ENCODE peak calls at places on chromosomes 7 and 10, in ten cellular contexts. One of them, this sample, is unnamed.

GRCh38 chr7:99229234-99229633 is 21.3 kb upstream of the KPNA7 start:
- DNase-seq in mesothelial cell of epicardium: no peak
- DNase-seq in fibroblast of pulmonary artery: no peak
- DNase-seq in RWPE1: no peak
- DNase-seq in K562: no peak
- DNase-seq in endothelial cell: no peak
- DNase-seq in GM20000: no peak
- DNase-seq in mucosa of descending colon: no peak
- DNase-seq in Calu3: no peak
- DNase-seq in astrocyte: no peak
- DNase-seq in this sample: no peak

GRCh38 chr10:16904619-16905018 is 87.4 kb upstream of the RSU1 start:
- DNase-seq in mesothelial cell of epicardium: no peak
- DNase-seq in fibroblast of pulmonary artery: peak
- DNase-seq in RWPE1: no peak
- DNase-seq in K562: peak
- DNase-seq in endothelial cell: no peak
- DNase-seq in GM20000: no peak
- DNase-seq in mucosa of descending colon: no peak
- DNase-seq in Calu3: no peak
- DNase-seq in astrocyte: peak
- DNase-seq in this sample: no peak

GRCh38 chr10:29395409-29395808 is 106.5 kb downstream of the LYZL1 start:
- DNase-seq in mesothelial cell of epicardium: no peak
- DNase-seq in fibroblast of pulmonary artery: no peak
- DNase-seq in RWPE1: no peak
- DNase-seq in K562: no peak
- DNase-seq in endothelial cell: no peak
- DNase-seq in GM20000: no peak
- DNase-seq in mucosa of descending colon: no peak
- DNase-seq in Calu3: no peak
- DNase-seq in astrocyte: no peak
- DNase-seq in this sample: no peak

GRCh38 chr10:3486346-3487065 is 298.5 kb downstream of the KLF6 start:
- DNase-seq in mesothelial cell of epicardium: peak
- DNase-seq in fibroblast of pulmonary artery: peak
- DNase-seq in RWPE1: peak
- DNase-seq in K562: no peak
- DNase-seq in endothelial cell: peak
- DNase-seq in GM20000: no peak
- DNase-seq in mucosa of descending colon: peak
- DNase-seq in Calu3: peak
- DNase-seq in astrocyte: peak
- DNase-seq in this sample: peak

GRCh38 chr7:22039696-22040095 is 94.0 kb upstream of the CDCA7L start:
- DNase-seq in mesothelial cell of epicardium: no peak
- DNase-seq in fibroblast of pulmonary artery: no peak
- DNase-seq in RWPE1: no peak
- DNase-seq in K562: no peak
- DNase-seq in endothelial cell: no peak
- DNase-seq in GM20000: no peak
- DNase-seq in mucosa of descending colon: no peak
- DNase-seq in Calu3: no peak
- DNase-seq in astrocyte: no peak
- DNase-seq in this sample: no peak

GRCh38 chr10:63707254-63707910 is 186.2 kb downstream of the REEP3 start:
- DNase-seq in mesothelial cell of epicardium: no peak
- DNase-seq in fibroblast of pulmonary artery: peak
- DNase-seq in RWPE1: peak
- DNase-seq in K562: peak
- DNase-seq in endothelial cell: no peak
- DNase-seq in GM20000: peak
- DNase-seq in mucosa of descending colon: no peak
- DNase-seq in Calu3: peak
- DNase-seq in astrocyte: peak
- DNase-seq in this sample: no peak

GRCh38 chr10:3068201-3068967 is 1.0 kb downstream of the PFKP start:
- DNase-seq in mesothelial cell of epicardium: peak
- DNase-seq in fibroblast of pulmonary artery: peak
- DNase-seq in RWPE1: peak
- DNase-seq in K562: peak
- DNase-seq in endothelial cell: peak
- DNase-seq in GM20000: peak
- DNase-seq in mucosa of descending colon: peak
- DNase-seq in Calu3: peak
- DNase-seq in astrocyte: peak
- DNase-seq in this sample: peak

GRCh38 chr10:68099736-68100135 is 9.6 kb upstream of the MYPN start:
- DNase-seq in mesothelial cell of epicardium: no peak
- DNase-seq in fibroblast of pulmonary artery: peak
- DNase-seq in RWPE1: no peak
- DNase-seq in K562: no peak
- DNase-seq in endothelial cell: no peak
- DNase-seq in GM20000: no peak
- DNase-seq in mucosa of descending colon: no peak
- DNase-seq in Calu3: no peak
- DNase-seq in astrocyte: peak
- DNase-seq in this sample: no peak

GRCh38 chr7:40763319-40764287 is 628.8 kb downstream of the SUGCT start:
- DNase-seq in mesothelial cell of epicardium: no peak
- DNase-seq in fibroblast of pulmonary artery: peak
- DNase-seq in RWPE1: no peak
- DNase-seq in K562: no peak
- DNase-seq in endothelial cell: no peak
- DNase-seq in GM20000: no peak
- DNase-seq in mucosa of descending colon: no peak
- DNase-seq in Calu3: no peak
- DNase-seq in astrocyte: peak
- DNase-seq in this sample: no peak

GRCh38 chr7:74498996-74499834 is 45.5 kb downstream of the GTF2IRD1 start:
- DNase-seq in mesothelial cell of epicardium: no peak
- DNase-seq in fibroblast of pulmonary artery: no peak
- DNase-seq in RWPE1: no peak
- DNase-seq in K562: no peak
- DNase-seq in endothelial cell: no peak
- DNase-seq in GM20000: no peak
- DNase-seq in mucosa of descending colon: no peak
- DNase-seq in Calu3: no peak
- DNase-seq in astrocyte: no peak
- DNase-seq in this sample: no peak

GRCh38 chr7:139647085-139647484 is 123.6 kb downstream of the CLEC2L start:
- DNase-seq in mesothelial cell of epicardium: no peak
- DNase-seq in fibroblast of pulmonary artery: no peak
- DNase-seq in RWPE1: no peak
- DNase-seq in K562: no peak
- DNase-seq in endothelial cell: no peak
- DNase-seq in GM20000: peak
- DNase-seq in mucosa of descending colon: no peak
- DNase-seq in Calu3: no peak
- DNase-seq in astrocyte: peak
- DNase-seq in this sample: no peak

GRCh38 chr7:137579913-137580640 is 236.5 kb upstream of the PTN start:
- DNase-seq in mesothelial cell of epicardium: no peak
- DNase-seq in fibroblast of pulmonary artery: peak
- DNase-seq in RWPE1: peak
- DNase-seq in K562: no peak
- DNase-seq in endothelial cell: no peak
- DNase-seq in GM20000: no peak
- DNase-seq in mucosa of descending colon: no peak
- DNase-seq in Calu3: no peak
- DNase-seq in astrocyte: peak
- DNase-seq in this sample: no peak

GRCh38 chr10:106711313-106711906 is 453.1 kb downstream of the SORCS1 start:
- DNase-seq in mesothelial cell of epicardium: peak
- DNase-seq in fibroblast of pulmonary artery: peak
- DNase-seq in RWPE1: peak
- DNase-seq in K562: peak
- DNase-seq in endothelial cell: peak
- DNase-seq in GM20000: peak
- DNase-seq in mucosa of descending colon: peak
- DNase-seq in Calu3: peak
- DNase-seq in astrocyte: no peak
- DNase-seq in this sample: peak

GRCh38 chr10:73264423-73264822 is 12.0 kb upstream of the MRPS16 start:
- DNase-seq in mesothelial cell of epicardium: no peak
- DNase-seq in fibroblast of pulmonary artery: no peak
- DNase-seq in RWPE1: no peak
- DNase-seq in K562: no peak
- DNase-seq in endothelial cell: no peak
- DNase-seq in GM20000: no peak
- DNase-seq in mucosa of descending colon: no peak
- DNase-seq in Calu3: no peak
- DNase-seq in astrocyte: no peak
- DNase-seq in this sample: no peak

GRCh38 chr7:150727381-150727780 is 9.8 kb upstream of the GIMAP5 start:
- DNase-seq in mesothelial cell of epicardium: no peak
- DNase-seq in fibroblast of pulmonary artery: no peak
- DNase-seq in RWPE1: no peak
- DNase-seq in K562: no peak
- DNase-seq in endothelial cell: no peak
- DNase-seq in GM20000: no peak
- DNase-seq in mucosa of descending colon: peak
- DNase-seq in Calu3: no peak
- DNase-seq in astrocyte: no peak
- DNase-seq in this sample: peak

GRCh38 chr10:5945561-5946418 is 31.6 kb downstream of the IL15RA start:
- DNase-seq in mesothelial cell of epicardium: no peak
- DNase-seq in fibroblast of pulmonary artery: peak
- DNase-seq in RWPE1: peak
- DNase-seq in K562: no peak
- DNase-seq in endothelial cell: peak
- DNase-seq in GM20000: no peak
- DNase-seq in mucosa of descending colon: peak
- DNase-seq in Calu3: no peak
- DNase-seq in astrocyte: peak
- DNase-seq in this sample: peak

GRCh38 chr10:31947144-31947926 is 18.7 kb upstream of the ARHGAP12 start:
- DNase-seq in mesothelial cell of epicardium: no peak
- DNase-seq in fibroblast of pulmonary artery: peak
- DNase-seq in RWPE1: peak
- DNase-seq in K562: peak
- DNase-seq in endothelial cell: no peak
- DNase-seq in GM20000: no peak
- DNase-seq in mucosa of descending colon: peak
- DNase-seq in Calu3: peak
- DNase-seq in astrocyte: peak
- DNase-seq in this sample: peak
- TF ChIP-seq CTCF in mesothelial cell of epicardium: no peak
- TF ChIP-seq CTCF in fibroblast of pulmonary artery: peak
- TF ChIP-seq CTCF in RWPE1: peak
- TF ChIP-seq CTCF in K562: peak
- TF ChIP-seq CTCF in endothelial cell: no peak
- TF ChIP-seq CTCF in GM20000: no peak
- TF ChIP-seq CTCF in mucosa of descending colon: no peak
- TF ChIP-seq CTCF in Calu3: no peak
- TF ChIP-seq CTCF in astrocyte: peak
- TF ChIP-seq CTCF in this sample: peak

DNA sequence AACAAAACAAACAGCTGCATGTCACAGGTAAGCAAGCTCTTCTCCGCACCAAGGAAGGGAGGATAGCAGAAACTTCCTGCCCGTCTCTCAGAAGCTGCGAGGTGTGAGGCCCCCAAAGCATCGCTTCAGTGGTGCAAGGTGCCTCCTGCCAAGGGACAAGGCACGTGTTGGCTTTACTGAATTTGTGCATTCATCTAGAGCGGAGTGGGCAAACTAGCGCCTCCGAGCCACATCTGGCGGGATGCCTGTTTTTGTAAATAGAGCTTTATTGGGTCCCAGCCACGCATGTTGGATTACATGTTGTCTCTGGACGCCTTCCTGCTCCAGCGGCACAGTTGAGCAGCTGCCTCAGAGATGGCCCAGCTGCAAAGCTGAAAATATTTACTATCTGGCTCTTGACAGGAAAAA is 27.7 kb downstream of the PHYH start:
- DNase-seq in mesothelial cell of epicardium: no peak
- DNase-seq in fibroblast of pulmonary artery: peak
- DNase-seq in RWPE1: no peak
- DNase-seq in K562: no peak
- DNase-seq in endothelial cell: no peak
- DNase-seq in GM20000: no peak
- DNase-seq in mucosa of descending colon: peak
- DNase-seq in Calu3: no peak
- DNase-seq in astrocyte: peak
- DNase-seq in this sample: peak
- TF ChIP-seq CTCF in mesothelial cell of epicardium: no peak
- TF ChIP-seq CTCF in fibroblast of pulmonary artery: no peak
- TF ChIP-seq CTCF in RWPE1: no peak
- TF ChIP-seq CTCF in K562: no peak
- TF ChIP-seq CTCF in endothelial cell: no peak
- TF ChIP-seq CTCF in GM20000: no peak
- TF ChIP-seq CTCF in mucosa of descending colon: no peak
- TF ChIP-seq CTCF in Calu3: no peak
- TF ChIP-seq CTCF in astrocyte: no peak
- TF ChIP-seq CTCF in this sample: no peak

GRCh38 chr10:47098964-47099363 is 187.7 kb downstream of the PTPN20 start:
- DNase-seq in mesothelial cell of epicardium: no peak
- DNase-seq in fibroblast of pulmonary artery: no peak
- DNase-seq in RWPE1: no peak
- DNase-seq in K562: no peak
- DNase-seq in endothelial cell: no peak
- DNase-seq in GM20000: no peak
- DNase-seq in mucosa of descending colon: no peak
- DNase-seq in Calu3: no peak
- DNase-seq in astrocyte: no peak
- DNase-seq in this sample: no peak
- TF ChIP-seq CTCF in mesothelial cell of epicardium: no peak
- TF ChIP-seq CTCF in fibroblast of pulmonary artery: no peak
- TF ChIP-seq CTCF in RWPE1: no peak
- TF ChIP-seq CTCF in K562: no peak
- TF ChIP-seq CTCF in endothelial cell: no peak
- TF ChIP-seq CTCF in GM20000: no peak
- TF ChIP-seq CTCF in mucosa of descending colon: no peak
- TF ChIP-seq CTCF in Calu3: no peak
- TF ChIP-seq CTCF in astrocyte: no peak
- TF ChIP-seq CTCF in this sample: no peak

DNA sequence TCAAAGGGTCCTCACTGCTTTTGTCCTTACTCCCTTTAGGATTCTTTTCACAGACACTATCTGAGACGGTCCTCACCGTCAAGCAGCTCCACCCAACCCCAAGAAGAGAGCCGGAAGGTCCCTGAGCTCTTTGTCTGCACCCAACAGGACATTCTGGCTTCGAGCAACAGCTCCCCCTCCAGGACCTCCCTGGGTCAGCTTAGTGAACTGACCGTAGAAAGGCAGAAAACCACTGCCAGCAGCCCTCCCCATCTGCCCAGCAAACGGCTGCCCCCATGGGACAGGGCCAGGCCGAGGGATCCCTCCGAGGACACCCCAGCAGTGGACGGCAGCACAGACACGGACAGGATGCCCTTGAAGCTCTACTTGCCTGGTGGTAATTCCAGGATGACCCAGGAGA is 19.9 kb downstream of the MINDY4 start:
- DNase-seq in mesothelial cell of epicardium: no peak
- DNase-seq in fibroblast of pulmonary artery: no peak
- DNase-seq in RWPE1: no peak
- DNase-seq in K562: peak
- DNase-seq in endothelial cell: peak
- DNase-seq in GM20000: no peak
- DNase-seq in mucosa of descending colon: no peak
- DNase-seq in Calu3: no peak
- DNase-seq in astrocyte: no peak
- DNase-seq in this sample: no peak
- TF ChIP-seq CTCF in mesothelial cell of epicardium: no peak
- TF ChIP-seq CTCF in fibroblast of pulmonary artery: no peak
- TF ChIP-seq CTCF in RWPE1: no peak
- TF ChIP-seq CTCF in K562: peak
- TF ChIP-seq CTCF in endothelial cell: no peak
- TF ChIP-seq CTCF in GM20000: no peak
- TF ChIP-seq CTCF in mucosa of descending colon: no peak
- TF ChIP-seq CTCF in Calu3: no peak
- TF ChIP-seq CTCF in astrocyte: no peak
- TF ChIP-seq CTCF in this sample: no peak